ENCODE peak calls at places on chromosomes 3 and 15, in six cellular contexts. Z is SJSA1; E is M059J; P is AG09319; D is kidney tubule cell; C is stimulated activated CD8-positive, alpha-beta memory T cell treated with anti-CD3 and anti-CD28 coated beads, Interleukin-15, amount 100 ng/mL, for 24 hours. G is an unnamed sample.

GRCh38 chr3:108091498-108092259 is 848 bp upstream of the CD47 start:
- DNase-seq in Z (no peak), E (no peak), P (no peak), D (peak), C (no peak), G (no peak)

GRCh38 chr3:69444980-69445379 is 59.1 kb upstream of the FRMD4B start:
- DNase-seq in Z (peak), E (peak), P (no peak), D (no peak), C (no peak), G (no peak)

GRCh38 chr3:116930786-116931185 is 221.2 kb downstream of the TUSC7 start:
- DNase-seq in Z (no peak), E (peak), P (no peak), D (no peak), C (no peak), G (no peak)

GRCh38 chr15:31485911-31486461 is 159.4 kb downstream of the KLF13 start:
- DNase-seq in Z (peak), E (no peak), P (no peak), D (no peak), C (no peak), G (no peak)

GRCh38 chr3:188284455-188285212 is 130.7 kb downstream of the LPP start:
- DNase-seq in Z (no peak), E (peak), P (no peak), D (peak), C (no peak), G (no peak)

GRCh38 chr3:170500995-170501394 is 82.3 kb downstream of the CLDN11 start:
- DNase-seq in Z (no peak), E (peak), P (no peak), D (no peak), C (no peak), G (no peak)

GRCh38 chr3:122366379-122366749 is 16.7 kb downstream of the MIX23 start:
- DNase-seq in Z (no peak), E (peak), P (no peak), D (peak), C (no peak), G (no peak)

GRCh38 chr15:66233487-66234415 is 19.8 kb downstream of the MEGF11 start:
- DNase-seq in Z (no peak), E (peak), P (no peak), D (peak), C (no peak), G (no peak)

GRCh38 chr3:108959017-108959416 is 5.3 kb upstream of the GUCA1C start:
- DNase-seq in Z (no peak), E (peak), P (no peak), D (no peak), C (no peak), G (no peak)

GRCh38 chr3:170977911-170978310 is 48.6 kb downstream of the SLC2A2 start:
- DNase-seq in Z (no peak), E (peak), P (no peak), D (peak), C (no peak), G (no peak)

GRCh38 chr3:129130291-129130813 is 8.7 kb upstream of the RAB43 start:
- DNase-seq in Z (no peak), E (no peak), P (no peak), D (no peak), C (no peak), G (no peak)

GRCh38 chr3:14295777-14296176 is 106.6 kb upstream of the SLC6A6 start:
- DNase-seq in Z (no peak), E (peak), P (no peak), D (peak), C (no peak), G (no peak)

GRCh38 chr3:184632551-184632950 is 71.0 kb downstream of the EPHB3 start:
- DNase-seq in Z (no peak), E (no peak), P (no peak), D (no peak), C (no peak), G (no peak)

GRCh38 chr15:65374831-65375401 is 2.9 kb downstream of the IGDCC3 start:
- DNase-seq in Z (no peak), E (no peak), P (no peak), D (peak), C (no peak), G (no peak)

GRCh38 chr3:45223889-45224730 is 2.0 kb downstream of the TMEM158 start:
- DNase-seq in Z (no peak), E (peak), P (no peak), D (peak), C (no peak), G (no peak)

GRCh38 chr3:125386811-125387210 is 11.7 kb upstream of the ZNF148 start:
- DNase-seq in Z (no peak), E (peak), P (peak), D (no peak), C (no peak), G (no peak)

GRCh38 chr3:184259878-184260570 is 1.3 kb downstream of the CAMK2N2 start:
- DNase-seq in Z (no peak), E (peak), P (no peak), D (peak), C (no peak), G (peak)

GRCh38 chr15:78204351-78205309 is 29.7 kb downstream of the ACSBG1 start:
- DNase-seq in Z (no peak), E (no peak), P (no peak), D (no peak), C (no peak), G (no peak)

GRCh38 chr3:155423526-155423925 is 130.0 kb upstream of the STRIT1 start:
- DNase-seq in Z (no peak), E (no peak), P (no peak), D (no peak), C (no peak), G (no peak)

GRCh38 chr15:95025924-95026728 is 794.8 kb downstream of the MCTP2 start:
- DNase-seq in Z (peak), E (peak), P (no peak), D (peak), C (no peak), G (peak)

GRCh38 chr3:32593903-32594525 is 23.4 kb upstream of the DYNC1LI1 start:
- DNase-seq in Z (no peak), E (peak), P (no peak), D (no peak), C (no peak), G (no peak)

GRCh38 chr3:11632966-11633365 is 10.7 kb downstream of the VGLL4 start:
- DNase-seq in Z (no peak), E (no peak), P (no peak), D (no peak), C (no peak), G (no peak)

GRCh38 chr3:32843504-32844321 is 25.9 kb downstream of the TRIM71 start:
- DNase-seq in Z (no peak), E (no peak), P (no peak), D (no peak), C (no peak), G (no peak)

GRCh38 chr15:82646250-82647044 is 716 bp downstream of the CPEB1 start:
- DNase-seq in Z (no peak), E (no peak), P (no peak), D (no peak), C (no peak), G (no peak)

GRCh38 chr15:78995921-78996780 is 51.3 kb upstream of the CTSH start:
- DNase-seq in Z (no peak), E (no peak), P (no peak), D (no peak), C (no peak), G (no peak)

GRCh38 chr3:108493862-108494261 is 16.5 kb downstream of the MYH15 start:
- DNase-seq in Z (no peak), E (peak), P (no peak), D (peak), C (no peak), G (peak)

GRCh38 chr15:57335326-57336118 is 40.8 kb upstream of the CGNL1 start:
- DNase-seq in Z (no peak), E (no peak), P (no peak), D (no peak), C (no peak), G (no peak)

GRCh38 chr3:157786216-157786615 is 283.0 kb upstream of the VEPH1 start:
- DNase-seq in Z (no peak), E (peak), P (peak), D (peak), C (no peak), G (no peak)

GRCh38 chr3:151856106-151856505 is 17.3 kb upstream of the SUCNR1 start:
- DNase-seq in Z (no peak), E (peak), P (no peak), D (no peak), C (no peak), G (no peak)

GRCh38 chr3:25151497-25151896 is 276.6 kb upstream of the RARB start:
- DNase-seq in Z (peak), E (peak), P (no peak), D (no peak), C (no peak), G (no peak)

GRCh38 chr3:53813229-53813628 is 33.0 kb downstream of the CHDH start:
- DNase-seq in Z (peak), E (no peak), P (no peak), D (no peak), C (no peak), G (no peak)

GRCh38 chr3:129702934-129703712 is 96.6 kb upstream of the PLXND1 start:
- DNase-seq in Z (no peak), E (peak), P (no peak), D (peak), C (no peak), G (no peak)

GRCh38 chr3:141237701-141238521 is 6.3 kb downstream of the PXYLP1 start:
- DNase-seq in Z (no peak), E (peak), P (no peak), D (peak), C (no peak), G (no peak)

GRCh38 chr3:183253364-183253960 is 409 bp downstream of the B3GNT5 start:
- DNase-seq in Z (peak), E (peak), P (peak), D (peak), C (no peak), G (peak)